ENCODE peak calls at places on chromosomes 13 and 19, in six cellular contexts. One of them, this sample, is unnamed.

GRCh38 chr13:37602743-37603381 is 4.3 kb upstream of the POSTN start:
- DNase-seq in K562: no peak
- DNase-seq in HepG2: peak
- DNase-seq in GM12878: no peak
- DNase-seq in GM12891: peak
- DNase-seq in H1: no peak
- DNase-seq in this sample: no peak

GRCh38 chr19:18496167-18496979 is 25.5 kb downstream of the ELL start:
- DNase-seq in K562: peak
- DNase-seq in HepG2: peak
- DNase-seq in GM12878: no peak
- DNase-seq in GM12891: peak
- DNase-seq in H1: no peak
- DNase-seq in this sample: no peak

GRCh38 chr13:59623516-59623915 is 540.2 kb downstream of the DIAPH3 start:
- DNase-seq in K562: no peak
- DNase-seq in HepG2: no peak
- DNase-seq in GM12878: no peak
- DNase-seq in GM12891: no peak
- DNase-seq in H1: no peak
- DNase-seq in this sample: no peak

GRCh38 chr13:76380436-76381065 is 505.7 kb downstream of the KCTD12 start:
- DNase-seq in K562: no peak
- DNase-seq in HepG2: no peak
- DNase-seq in GM12878: no peak
- DNase-seq in GM12891: no peak
- DNase-seq in H1: no peak
- DNase-seq in this sample: no peak

GRCh38 chr13:23934481-23934880 is 37.2 kb upstream of the C1QTNF9B start:
- DNase-seq in K562: no peak
- DNase-seq in HepG2: no peak
- DNase-seq in GM12878: no peak
- DNase-seq in GM12891: no peak
- DNase-seq in H1: no peak
- DNase-seq in this sample: no peak

GRCh38 chr13:111629457-111629856 is 309.0 kb downstream of the TEX29 start:
- DNase-seq in K562: no peak
- DNase-seq in HepG2: no peak
- DNase-seq in GM12878: no peak
- DNase-seq in GM12891: no peak
- DNase-seq in H1: no peak
- DNase-seq in this sample: no peak

GRCh38 chr13:20270163-20270865 is 38.2 kb upstream of the GJB6 start:
- DNase-seq in K562: no peak
- DNase-seq in HepG2: no peak
- DNase-seq in GM12878: no peak
- DNase-seq in GM12891: no peak
- DNase-seq in H1: no peak
- DNase-seq in this sample: no peak

GRCh38 chr13:66154981-66155380 is 1075.2 kb downstream of the PCDH9 start:
- DNase-seq in K562: no peak
- DNase-seq in HepG2: no peak
- DNase-seq in GM12878: no peak
- DNase-seq in GM12891: no peak
- DNase-seq in H1: no peak
- DNase-seq in this sample: no peak

GRCh38 chr19:46714523-46715106 is 2.3 kb downstream of the PRKD2 start:
- DNase-seq in K562: no peak
- DNase-seq in HepG2: no peak
- DNase-seq in GM12878: no peak
- DNase-seq in GM12891: peak
- DNase-seq in H1: no peak
- DNase-seq in this sample: peak

GRCh38 chr19:47247308-47247990 is 8.9 kb upstream of the CCDC9 start:
- DNase-seq in K562: peak
- DNase-seq in HepG2: peak
- DNase-seq in GM12878: no peak
- DNase-seq in GM12891: no peak
- DNase-seq in H1: no peak
- DNase-seq in this sample: no peak

GRCh38 chr13:45821861-45822260 is 29.7 kb downstream of the SIAH3 start:
- DNase-seq in K562: no peak
- DNase-seq in HepG2: no peak
- DNase-seq in GM12878: no peak
- DNase-seq in GM12891: no peak
- DNase-seq in H1: no peak
- DNase-seq in this sample: no peak

GRCh38 chr19:35513975-35514809 is 743 bp upstream of the DMKN start:
- DNase-seq in K562: peak
- DNase-seq in HepG2: peak
- DNase-seq in GM12878: no peak
- DNase-seq in GM12891: no peak
- DNase-seq in H1: no peak
- DNase-seq in this sample: no peak

GRCh38 chr13:68749801-68750200 is 1357.8 kb upstream of the ATXN8OS start:
- DNase-seq in K562: no peak
- DNase-seq in HepG2: no peak
- DNase-seq in GM12878: no peak
- DNase-seq in GM12891: no peak
- DNase-seq in H1: no peak
- DNase-seq in this sample: no peak

GRCh38 chr19:39557791-39558622 is 18.0 kb upstream of the EID2 start:
- DNase-seq in K562: no peak
- DNase-seq in HepG2: peak
- DNase-seq in GM12878: peak
- DNase-seq in GM12891: no peak
- DNase-seq in H1: no peak
- DNase-seq in this sample: no peak

GRCh38 chr13:48231948-48232347 is 1.1 kb upstream of the ITM2B start:
- DNase-seq in K562: no peak
- DNase-seq in HepG2: no peak
- DNase-seq in GM12878: no peak
- DNase-seq in GM12891: no peak
- DNase-seq in H1: no peak
- DNase-seq in this sample: no peak

GRCh38 chr13:38008636-38009035 is 139.1 kb upstream of the TRPC4 start:
- DNase-seq in K562: no peak
- DNase-seq in HepG2: no peak
- DNase-seq in GM12878: no peak
- DNase-seq in GM12891: no peak
- DNase-seq in H1: no peak
- DNase-seq in this sample: no peak

GRCh38 chr19:37718357-37718756 is 1.2 kb downstream of the ZNF607 start:
- DNase-seq in K562: no peak
- DNase-seq in HepG2: peak
- DNase-seq in GM12878: no peak
- DNase-seq in GM12891: no peak
- DNase-seq in H1: no peak
- DNase-seq in this sample: no peak

GRCh38 chr13:51246411-51247298 is 24.5 kb downstream of the FAM124A start:
- DNase-seq in K562: no peak
- DNase-seq in HepG2: no peak
- DNase-seq in GM12878: no peak
- DNase-seq in GM12891: no peak
- DNase-seq in H1: no peak
- DNase-seq in this sample: no peak

GRCh38 chr13:42820450-42820849 is 39.1 kb downstream of the FAM216B start:
- DNase-seq in K562: no peak
- DNase-seq in HepG2: no peak
- DNase-seq in GM12878: no peak
- DNase-seq in GM12891: no peak
- DNase-seq in H1: no peak
- DNase-seq in this sample: no peak

GRCh38 chr13:67509039-67509438 is 278.9 kb upstream of the PCDH9 start:
- DNase-seq in K562: no peak
- DNase-seq in HepG2: no peak
- DNase-seq in GM12878: no peak
- DNase-seq in GM12891: no peak
- DNase-seq in H1: no peak
- DNase-seq in this sample: no peak

GRCh38 chr13:37534181-37534580 is 64.4 kb downstream of the POSTN start:
- DNase-seq in K562: no peak
- DNase-seq in HepG2: no peak
- DNase-seq in GM12878: no peak
- DNase-seq in GM12891: no peak
- DNase-seq in H1: no peak
- DNase-seq in this sample: no peak

GRCh38 chr19:58398087-58398486 is 2.6 kb downstream of the RNF225 start:
- DNase-seq in K562: no peak
- DNase-seq in HepG2: no peak
- DNase-seq in GM12878: no peak
- DNase-seq in GM12891: no peak
- DNase-seq in H1: no peak
- DNase-seq in this sample: no peak

GRCh38 chr13:102729560-102730275 is 34.9 kb upstream of the METTL21C start:
- DNase-seq in K562: no peak
- DNase-seq in HepG2: no peak
- DNase-seq in GM12878: no peak
- DNase-seq in GM12891: no peak
- DNase-seq in H1: no peak
- DNase-seq in this sample: no peak

GRCh38 chr13:105272660-105273631 is 1262.5 kb downstream of the EFNB2 start:
- DNase-seq in K562: no peak
- DNase-seq in HepG2: no peak
- DNase-seq in GM12878: no peak
- DNase-seq in GM12891: no peak
- DNase-seq in H1: no peak
- DNase-seq in this sample: no peak

GRCh38 chr19:35223856-35224505 is 4.6 kb downstream of the FAM187B start:
- DNase-seq in K562: no peak
- DNase-seq in HepG2: no peak
- DNase-seq in GM12878: no peak
- DNase-seq in GM12891: no peak
- DNase-seq in H1: no peak
- DNase-seq in this sample: no peak

GRCh38 chr19:48502720-48503018 is 9.0 kb downstream of the LMTK3 start:
- DNase-seq in K562: no peak
- DNase-seq in HepG2: no peak
- DNase-seq in GM12878: no peak
- DNase-seq in GM12891: no peak
- DNase-seq in H1: no peak
- DNase-seq in this sample: peak

GRCh38 chr19:48500830-48501445 is 10.7 kb downstream of the LMTK3 start:
- DNase-seq in K562: no peak
- DNase-seq in HepG2: no peak
- DNase-seq in GM12878: no peak
- DNase-seq in GM12891: no peak
- DNase-seq in H1: no peak
- DNase-seq in this sample: no peak

GRCh38 chr19:48501446-48501960 is 10.1 kb downstream of the LMTK3 start:
- DNase-seq in K562: peak
- DNase-seq in HepG2: peak
- DNase-seq in GM12878: peak
- DNase-seq in GM12891: no peak
- DNase-seq in H1: peak
- DNase-seq in this sample: no peak

GRCh38 chr19:48499352-48500090 is 12.1 kb downstream of the LMTK3 start:
- DNase-seq in K562: no peak
- DNase-seq in HepG2: no peak
- DNase-seq in GM12878: no peak
- DNase-seq in GM12891: no peak
- DNase-seq in H1: no peak
- DNase-seq in this sample: no peak

GRCh38 chr19:48501961-48502719 is 9.5 kb downstream of the LMTK3 start:
- DNase-seq in K562: peak
- DNase-seq in HepG2: peak
- DNase-seq in GM12878: peak
- DNase-seq in GM12891: no peak
- DNase-seq in H1: peak
- DNase-seq in this sample: peak
- TF ChIP-seq POLR2A in K562: no peak
- TF ChIP-seq POLR2A in HepG2: no peak
- TF ChIP-seq POLR2A in GM12878: no peak
- TF ChIP-seq POLR2A in GM12891: no peak
- TF ChIP-seq POLR2A in H1: no peak
- TF ChIP-seq POLR2A in this sample: no peak

GRCh38 chr19:1810439-1811160 is 1.5 kb downstream of the ATP8B3 start:
- DNase-seq in K562: no peak
- DNase-seq in HepG2: no peak
- DNase-seq in GM12878: no peak
- DNase-seq in GM12891: no peak
- DNase-seq in H1: no peak
- DNase-seq in this sample: no peak

GRCh38 chr19:1808395-1808731 is 3.7 kb downstream of the ATP8B3 start:
- DNase-seq in K562: no peak
- DNase-seq in HepG2: no peak
- DNase-seq in GM12878: no peak
- DNase-seq in GM12891: no peak
- DNase-seq in H1: no peak
- DNase-seq in this sample: no peak

GRCh38 chr19:1811472-1811894 is 593 bp downstream of the ATP8B3 start:
- DNase-seq in K562: peak
- DNase-seq in HepG2: peak
- DNase-seq in GM12878: no peak
- DNase-seq in GM12891: no peak
- DNase-seq in H1: no peak
- DNase-seq in this sample: no peak

GRCh38 chr19:1807695-1808394 is 4.2 kb downstream of the ATP8B3 start:
- DNase-seq in K562: no peak
- DNase-seq in HepG2: no peak
- DNase-seq in GM12878: no peak
- DNase-seq in GM12891: no peak
- DNase-seq in H1: no peak
- DNase-seq in this sample: no peak

DNA sequence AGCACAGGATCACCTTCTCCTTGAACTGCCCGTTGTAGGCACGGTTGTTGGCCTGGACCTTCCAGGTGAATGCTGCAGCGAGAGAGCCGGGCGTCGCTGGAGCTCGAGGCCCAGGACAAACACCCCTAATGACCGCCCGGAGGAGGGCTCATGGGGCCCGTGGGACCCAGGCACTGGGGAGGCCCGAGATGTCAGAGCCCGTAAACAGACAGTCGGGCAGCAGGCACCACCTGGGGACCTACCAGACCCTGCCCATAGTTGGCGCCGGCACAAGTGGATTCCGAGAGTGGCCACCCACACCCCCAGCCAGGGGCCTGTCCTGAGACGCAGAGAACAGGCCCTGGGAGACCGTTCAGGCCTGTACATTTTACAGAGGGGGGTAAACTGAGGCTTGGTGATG is 2.4 kb downstream of the ATP8B3 start:
- DNase-seq in K562: no peak
- DNase-seq in HepG2: no peak
- DNase-seq in GM12878: no peak
- DNase-seq in GM12891: no peak
- DNase-seq in H1: no peak
- DNase-seq in this sample: no peak
- TF ChIP-seq POLR2AphosphoS5 in K562: no peak
- TF ChIP-seq POLR2AphosphoS5 in HepG2: no peak
- TF ChIP-seq POLR2AphosphoS5 in GM12878: no peak
- TF ChIP-seq POLR2AphosphoS5 in GM12891: no peak
- TF ChIP-seq POLR2AphosphoS5 in H1: no peak
- TF ChIP-seq POLR2AphosphoS5 in this sample: no peak

GRCh38 chr19:33325920-33326319 is 23.6 kb upstream of the CEBPA start:
- DNase-seq in K562: no peak
- DNase-seq in HepG2: no peak
- DNase-seq in GM12878: no peak
- DNase-seq in GM12891: no peak
- DNase-seq in H1: no peak
- DNase-seq in this sample: no peak
- TF ChIP-seq TAF1 in K562: no peak
- TF ChIP-seq TAF1 in HepG2: no peak
- TF ChIP-seq TAF1 in GM12878: no peak
- TF ChIP-seq TAF1 in GM12891: no peak
- TF ChIP-seq TAF1 in H1: no peak
- TF ChIP-seq TAF1 in this sample: no peak

GRCh38 chr19:11848594-11849263 is at the start of gene ZNF439:
- DNase-seq in K562: peak
- DNase-seq in HepG2: peak
- DNase-seq in GM12878: peak
- DNase-seq in GM12891: peak
- DNase-seq in H1: peak
- DNase-seq in this sample: peak
- TF ChIP-seq POLR2A in K562: no peak
- TF ChIP-seq POLR2A in HepG2: peak
- TF ChIP-seq POLR2A in GM12878: peak
- TF ChIP-seq POLR2A in GM12891: no peak
- TF ChIP-seq POLR2A in H1: no peak
- TF ChIP-seq POLR2A in this sample: peak

This sample was measured in GM12892.